ENCODE peak calls at places on chromosomes 5 and 9, in four cellular contexts. W, G, A and S are unnamed samples.

GRCh38 chr9:108800632-108801099 is 55.1 kb downstream of the ACTL7B start:
- DNase-seq in W (peak; percentile 68), G (no peak), A (no peak), S (no peak)

GRCh38 chr9:137757139-137757538 is 120.4 kb upstream of the CACNA1B start:
- DNase-seq in W (peak; percentile 59), G (no peak), A (no peak), S (peak; percentile 11)

GRCh38 chr9:86773437-86773836 is 173.9 kb downstream of the GAS1 start:
- DNase-seq in W (no peak), G (no peak), A (no peak), S (no peak)

GRCh38 chr5:2334686-2335085 is 416.8 kb downstream of the IRX2 start:
- DNase-seq in W (no peak), G (no peak), A (no peak), S (no peak)

GRCh38 chr5:87300744-87301143 is 33.1 kb downstream of the RASA1 start:
- DNase-seq in W (no peak), G (no peak), A (peak; percentile 95), S (peak; percentile 91)

GRCh38 chr5:94173100-94173499 is 431.7 kb upstream of the POU5F2 start:
- DNase-seq in W (no peak), G (no peak), A (no peak), S (no peak)

GRCh38 chr5:83368317-83368716 is 103.2 kb upstream of the VCAN start:
- DNase-seq in W (no peak), G (no peak), A (peak; percentile 87), S (peak; percentile 43)

GRCh38 chr9:94918038-94918753 is 191.7 kb downstream of the AOPEP start:
- DNase-seq in W (no peak), G (no peak), A (no peak), S (no peak)

GRCh38 chr5:132027027-132027426 is 15.6 kb upstream of the ACSL6 start:
- DNase-seq in W (no peak), G (no peak), A (no peak), S (no peak)

GRCh38 chr9:100427366-100428263 is 672 bp downstream of the MSANTD3 start:
- DNase-seq in W (peak; percentile 30), G (peak; percentile 73), A (peak; percentile 79), S (peak; percentile 66)

GRCh38 chr5:69415584-69415958 is 655 bp downstream of the MARVELD2 start:
- DNase-seq in W (no peak), G (peak; percentile 67), A (no peak), S (no peak)

GRCh38 chr5:41102341-41102740 is 31.2 kb upstream of the MROH2B start:
- DNase-seq in W (no peak), G (no peak), A (no peak), S (no peak)

GRCh38 chr5:78514427-78515345 is 133.9 kb downstream of the LHFPL2 start:
- DNase-seq in W (no peak), G (no peak), A (peak; percentile 50), S (no peak)

GRCh38 chr9:98427491-98427890 is 172.0 kb upstream of the TBC1D2 start:
- DNase-seq in W (no peak), G (no peak), A (no peak), S (no peak)

GRCh38 chr5:106894964-106895363 is 775.8 kb downstream of the EFNA5 start:
- DNase-seq in W (no peak), G (no peak), A (peak; percentile 61), S (peak; percentile 90)

GRCh38 chr5:102668220-102668930 is 86.7 kb upstream of the PAM start:
- DNase-seq in W (no peak), G (no peak), A (no peak), S (no peak)

GRCh38 chr9:37026085-37026935 is 7.8 kb downstream of the PAX5 start:
- DNase-seq in W (no peak), G (no peak), A (no peak), S (no peak)

GRCh38 chr9:35686222-35687203 is 3.2 kb downstream of the TPM2 start:
- DNase-seq in W (peak; percentile 36), G (no peak), A (peak; percentile 43), S (peak; percentile 70)

GRCh38 chr9:35689351-35689600 is 449 bp downstream of the TPM2 start:
- DNase-seq in W (no peak), G (no peak), A (no peak), S (no peak)

GRCh38 chr9:35688558-35689350 is 971 bp downstream of the TPM2 start:
- DNase-seq in W (no peak), G (no peak), A (peak; percentile 82), S (peak; percentile 83)

GRCh38 chr9:35687306-35687705 is 2.4 kb downstream of the TPM2 start:
- DNase-seq in W (no peak), G (no peak), A (no peak), S (no peak)

GRCh38 chr9:35687972-35688557 is 1.7 kb downstream of the TPM2 start:
- DNase-seq in W (peak; percentile 50), G (no peak), A (no peak), S (peak; percentile 41)
- H3K4me3 ChIP-seq in W (peak overlapping the region; percentile 78), G (peak overlapping the region; percentile 76), A (peak overlapping the region; percentile 77), S (peak overlapping the region; percentile 78)

GRCh38 chr5:177306674-177307543 is 3.3 kb downstream of the PRELID1 start:
- DNase-seq in W (no peak), G (no peak), A (peak; percentile 53), S (peak; percentile 95)
- TF ChIP-seq CTCF in W (no peak), G (no peak), A (no peak), S (peak; percentile 35)

DNA sequence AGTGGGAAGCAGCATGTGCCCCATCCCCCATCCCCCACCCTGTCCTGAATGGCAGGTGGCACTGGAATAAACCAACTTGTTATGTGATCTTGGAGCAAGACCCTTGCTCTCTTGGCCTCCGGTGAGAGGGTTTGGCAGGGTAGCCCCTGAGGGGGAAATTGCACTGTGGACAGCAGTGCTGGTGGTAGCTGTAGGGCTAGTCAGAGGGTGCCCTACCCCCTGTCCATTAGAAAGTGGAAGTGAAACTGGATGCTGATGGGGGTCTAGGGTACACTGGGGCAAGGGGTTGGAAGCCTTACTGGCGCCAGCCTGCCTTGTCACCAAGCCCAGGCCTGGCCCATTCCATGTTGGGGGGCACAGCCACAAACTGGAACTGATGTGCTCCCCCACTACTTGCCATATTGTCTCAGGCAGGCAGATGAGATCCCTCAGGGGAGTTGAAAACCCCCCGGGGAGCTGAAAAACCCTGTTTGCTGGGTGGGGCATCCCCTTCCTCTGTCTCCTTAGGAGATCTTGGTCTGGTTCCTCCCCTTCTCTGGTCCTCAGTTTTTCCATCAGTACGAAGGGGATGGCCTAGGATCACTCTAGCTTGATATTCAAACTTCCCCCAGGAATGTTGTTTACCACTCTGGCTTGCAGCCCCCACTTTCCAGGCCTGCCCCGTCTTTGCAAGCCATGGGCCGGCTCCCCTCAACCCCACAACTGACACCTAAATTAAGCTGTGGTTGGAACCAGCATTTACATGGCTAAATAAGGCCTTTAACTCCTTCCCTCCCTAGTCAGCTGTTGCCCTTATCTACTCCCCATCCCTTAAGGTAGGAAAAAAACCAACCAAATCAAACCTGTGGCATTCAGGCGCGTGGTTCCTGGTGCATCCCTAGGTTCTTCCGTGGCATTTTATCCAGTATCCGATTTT is 14.4 kb upstream of the SYNPO start:
- DNase-seq in W (no peak), G (no peak), A (no peak), S (no peak)
- H3K4me3 ChIP-seq in W (peak overlapping the region; percentile 93), G (peak overlapping the region; percentile 79), A (peak overlapping the region; percentile 89), S (peak overlapping the region; percentile 1)

GRCh38 chr9:33175633-33176325 is 8.6 kb upstream of the B4GALT1 start:
- DNase-seq in W (no peak), G (no peak), A (no peak), S (no peak)
- TF ChIP-seq CTCF in W (no peak), G (no peak), A (no peak), S (no peak)

GRCh38 chr5:91095786-91096380 is 287.2 kb downstream of the ARRDC3 start:
- DNase-seq in W (no peak), G (no peak), A (no peak), S (no peak)
- H3K4me3 ChIP-seq in W (no peak overlapping the region), G (no peak overlapping the region), A (no peak overlapping the region), S (no peak overlapping the region)